ENCODE peak calls at places on chromosomes 16 and 17, in eight cellular contexts. One of them, this sample, is unnamed.

GRCh38 chr16:75097191-75097761 is 19.3 kb downstream of the LDHD start:
- DNase-seq in left ventricle myocardium inferior: no peak
- DNase-seq in PC-9: no peak
- DNase-seq in activated CD8-positive, alpha-beta T cell treated with anti-CD3 and anti-CD28 coated beads for 36 hours: no peak
- DNase-seq in nephron progenitor cell: no peak
- DNase-seq in adrenal gland: no peak
- DNase-seq in fibroblast of the aortic adventitia: no peak
- DNase-seq in mammary epithelial cell: no peak
- DNase-seq in this sample: no peak

GRCh38 chr17:9217151-9218067 is 196.1 kb downstream of the NTN1 start:
- DNase-seq in left ventricle myocardium inferior: no peak
- DNase-seq in PC-9: peak
- DNase-seq in activated CD8-positive, alpha-beta T cell treated with anti-CD3 and anti-CD28 coated beads for 36 hours: no peak
- DNase-seq in nephron progenitor cell: no peak
- DNase-seq in adrenal gland: no peak
- DNase-seq in fibroblast of the aortic adventitia: peak
- DNase-seq in mammary epithelial cell: peak
- DNase-seq in this sample: no peak

GRCh38 chr17:15442316-15443185 is 24.9 kb downstream of the CDRT4 start:
- DNase-seq in left ventricle myocardium inferior: no peak
- DNase-seq in PC-9: no peak
- DNase-seq in activated CD8-positive, alpha-beta T cell treated with anti-CD3 and anti-CD28 coated beads for 36 hours: no peak
- DNase-seq in nephron progenitor cell: no peak
- DNase-seq in adrenal gland: no peak
- DNase-seq in fibroblast of the aortic adventitia: no peak
- DNase-seq in mammary epithelial cell: no peak
- DNase-seq in this sample: no peak

GRCh38 chr16:88318091-88318494 is 64.7 kb upstream of the ZNF469 start:
- DNase-seq in left ventricle myocardium inferior: no peak
- DNase-seq in PC-9: no peak
- DNase-seq in activated CD8-positive, alpha-beta T cell treated with anti-CD3 and anti-CD28 coated beads for 36 hours: no peak
- DNase-seq in nephron progenitor cell: no peak
- DNase-seq in adrenal gland: no peak
- DNase-seq in fibroblast of the aortic adventitia: no peak
- DNase-seq in mammary epithelial cell: no peak
- DNase-seq in this sample: no peak

GRCh38 chr17:54780238-54780637 is 120.4 kb upstream of the TOM1L1 start:
- DNase-seq in left ventricle myocardium inferior: no peak
- DNase-seq in PC-9: no peak
- DNase-seq in activated CD8-positive, alpha-beta T cell treated with anti-CD3 and anti-CD28 coated beads for 36 hours: no peak
- DNase-seq in nephron progenitor cell: no peak
- DNase-seq in adrenal gland: no peak
- DNase-seq in fibroblast of the aortic adventitia: no peak
- DNase-seq in mammary epithelial cell: no peak
- DNase-seq in this sample: no peak

GRCh38 chr16:86772231-86772510 is 193.8 kb downstream of the FOXL1 start:
- DNase-seq in left ventricle myocardium inferior: no peak
- DNase-seq in PC-9: no peak
- DNase-seq in activated CD8-positive, alpha-beta T cell treated with anti-CD3 and anti-CD28 coated beads for 36 hours: no peak
- DNase-seq in nephron progenitor cell: no peak
- DNase-seq in adrenal gland: no peak
- DNase-seq in fibroblast of the aortic adventitia: no peak
- DNase-seq in mammary epithelial cell: peak
- DNase-seq in this sample: no peak

GRCh38 chr17:39679521-39680192 is 8.2 kb downstream of the PGAP3 start:
- DNase-seq in left ventricle myocardium inferior: peak
- DNase-seq in PC-9: no peak
- DNase-seq in activated CD8-positive, alpha-beta T cell treated with anti-CD3 and anti-CD28 coated beads for 36 hours: peak
- DNase-seq in nephron progenitor cell: no peak
- DNase-seq in adrenal gland: no peak
- DNase-seq in fibroblast of the aortic adventitia: no peak
- DNase-seq in mammary epithelial cell: no peak
- DNase-seq in this sample: peak

GRCh38 chr16:30977502-30977901 is 7.5 kb upstream of the HSD3B7 start:
- DNase-seq in left ventricle myocardium inferior: no peak
- DNase-seq in PC-9: peak
- DNase-seq in activated CD8-positive, alpha-beta T cell treated with anti-CD3 and anti-CD28 coated beads for 36 hours: peak
- DNase-seq in nephron progenitor cell: no peak
- DNase-seq in adrenal gland: no peak
- DNase-seq in fibroblast of the aortic adventitia: no peak
- DNase-seq in mammary epithelial cell: no peak
- DNase-seq in this sample: no peak

GRCh38 chr16:23852794-23853562 is 17.2 kb downstream of the PRKCB start:
- DNase-seq in left ventricle myocardium inferior: no peak
- DNase-seq in PC-9: no peak
- DNase-seq in activated CD8-positive, alpha-beta T cell treated with anti-CD3 and anti-CD28 coated beads for 36 hours: peak
- DNase-seq in nephron progenitor cell: no peak
- DNase-seq in adrenal gland: no peak
- DNase-seq in fibroblast of the aortic adventitia: no peak
- DNase-seq in mammary epithelial cell: no peak
- DNase-seq in this sample: no peak

GRCh38 chr17:59830007-59830630 is 62.6 kb downstream of the TUBD1 start:
- DNase-seq in left ventricle myocardium inferior: no peak
- DNase-seq in PC-9: peak
- DNase-seq in activated CD8-positive, alpha-beta T cell treated with anti-CD3 and anti-CD28 coated beads for 36 hours: peak
- DNase-seq in nephron progenitor cell: no peak
- DNase-seq in adrenal gland: peak
- DNase-seq in fibroblast of the aortic adventitia: peak
- DNase-seq in mammary epithelial cell: no peak
- DNase-seq in this sample: no peak

GRCh38 chr16:50538411-50539052 is 9.7 kb upstream of the NKD1 start:
- DNase-seq in left ventricle myocardium inferior: no peak
- DNase-seq in PC-9: peak
- DNase-seq in activated CD8-positive, alpha-beta T cell treated with anti-CD3 and anti-CD28 coated beads for 36 hours: no peak
- DNase-seq in nephron progenitor cell: no peak
- DNase-seq in adrenal gland: no peak
- DNase-seq in fibroblast of the aortic adventitia: no peak
- DNase-seq in mammary epithelial cell: peak
- DNase-seq in this sample: no peak

GRCh38 chr16:29926675-29927522 is 873 bp upstream of the KCTD13 start:
- DNase-seq in left ventricle myocardium inferior: no peak
- DNase-seq in PC-9: no peak
- DNase-seq in activated CD8-positive, alpha-beta T cell treated with anti-CD3 and anti-CD28 coated beads for 36 hours: no peak
- DNase-seq in nephron progenitor cell: peak
- DNase-seq in adrenal gland: peak
- DNase-seq in fibroblast of the aortic adventitia: no peak
- DNase-seq in mammary epithelial cell: no peak
- DNase-seq in this sample: no peak

GRCh38 chr17:73274490-73274889 is 12.8 kb upstream of the CPSF4L start:
- DNase-seq in left ventricle myocardium inferior: no peak
- DNase-seq in PC-9: no peak
- DNase-seq in activated CD8-positive, alpha-beta T cell treated with anti-CD3 and anti-CD28 coated beads for 36 hours: no peak
- DNase-seq in nephron progenitor cell: no peak
- DNase-seq in adrenal gland: no peak
- DNase-seq in fibroblast of the aortic adventitia: no peak
- DNase-seq in mammary epithelial cell: no peak
- DNase-seq in this sample: no peak

GRCh38 chr16:83856846-83857245 is 42.1 kb upstream of the MLYCD start:
- DNase-seq in left ventricle myocardium inferior: no peak
- DNase-seq in PC-9: no peak
- DNase-seq in activated CD8-positive, alpha-beta T cell treated with anti-CD3 and anti-CD28 coated beads for 36 hours: no peak
- DNase-seq in nephron progenitor cell: no peak
- DNase-seq in adrenal gland: no peak
- DNase-seq in fibroblast of the aortic adventitia: no peak
- DNase-seq in mammary epithelial cell: no peak
- DNase-seq in this sample: no peak

GRCh38 chr17:3447625-3448024 is 14.0 kb upstream of the OR1E2 start:
- DNase-seq in left ventricle myocardium inferior: no peak
- DNase-seq in PC-9: no peak
- DNase-seq in activated CD8-positive, alpha-beta T cell treated with anti-CD3 and anti-CD28 coated beads for 36 hours: peak
- DNase-seq in nephron progenitor cell: no peak
- DNase-seq in adrenal gland: no peak
- DNase-seq in fibroblast of the aortic adventitia: no peak
- DNase-seq in mammary epithelial cell: peak
- DNase-seq in this sample: no peak

GRCh38 chr17:61926831-61927210 is 961 bp downstream of the INTS2 start:
- DNase-seq in left ventricle myocardium inferior: no peak
- DNase-seq in PC-9: no peak
- DNase-seq in activated CD8-positive, alpha-beta T cell treated with anti-CD3 and anti-CD28 coated beads for 36 hours: no peak
- DNase-seq in nephron progenitor cell: no peak
- DNase-seq in adrenal gland: no peak
- DNase-seq in fibroblast of the aortic adventitia: peak
- DNase-seq in mammary epithelial cell: no peak
- DNase-seq in this sample: no peak

GRCh38 chr16:8614435-8615029 is 7.0 kb upstream of the METTL22 start:
- DNase-seq in left ventricle myocardium inferior: no peak
- DNase-seq in PC-9: no peak
- DNase-seq in activated CD8-positive, alpha-beta T cell treated with anti-CD3 and anti-CD28 coated beads for 36 hours: no peak
- DNase-seq in nephron progenitor cell: no peak
- DNase-seq in adrenal gland: no peak
- DNase-seq in fibroblast of the aortic adventitia: no peak
- DNase-seq in mammary epithelial cell: no peak
- DNase-seq in this sample: no peak

GRCh38 chr17:75087558-75088453 is at the start of gene SLC16A5:
- DNase-seq in left ventricle myocardium inferior: peak
- DNase-seq in PC-9: peak
- DNase-seq in activated CD8-positive, alpha-beta T cell treated with anti-CD3 and anti-CD28 coated beads for 36 hours: peak
- DNase-seq in nephron progenitor cell: peak
- DNase-seq in adrenal gland: peak
- DNase-seq in fibroblast of the aortic adventitia: peak
- DNase-seq in mammary epithelial cell: peak
- DNase-seq in this sample: peak

GRCh38 chr17:30586818-30587595 is 109.8 kb downstream of the GOSR1 start:
- DNase-seq in left ventricle myocardium inferior: no peak
- DNase-seq in PC-9: peak
- DNase-seq in activated CD8-positive, alpha-beta T cell treated with anti-CD3 and anti-CD28 coated beads for 36 hours: peak
- DNase-seq in nephron progenitor cell: no peak
- DNase-seq in adrenal gland: no peak
- DNase-seq in fibroblast of the aortic adventitia: peak
- DNase-seq in mammary epithelial cell: peak
- DNase-seq in this sample: no peak

GRCh38 chr17:36777118-36777517 is 160.2 kb upstream of the LHX1 start:
- DNase-seq in left ventricle myocardium inferior: no peak
- DNase-seq in PC-9: peak
- DNase-seq in activated CD8-positive, alpha-beta T cell treated with anti-CD3 and anti-CD28 coated beads for 36 hours: no peak
- DNase-seq in nephron progenitor cell: peak
- DNase-seq in adrenal gland: no peak
- DNase-seq in fibroblast of the aortic adventitia: peak
- DNase-seq in mammary epithelial cell: no peak
- DNase-seq in this sample: no peak

GRCh38 chr17:61209524-61209923 is 190.1 kb upstream of the TBX2 start:
- DNase-seq in left ventricle myocardium inferior: no peak
- DNase-seq in PC-9: no peak
- DNase-seq in activated CD8-positive, alpha-beta T cell treated with anti-CD3 and anti-CD28 coated beads for 36 hours: no peak
- DNase-seq in nephron progenitor cell: no peak
- DNase-seq in adrenal gland: no peak
- DNase-seq in fibroblast of the aortic adventitia: no peak
- DNase-seq in mammary epithelial cell: no peak
- DNase-seq in this sample: no peak

DNA sequence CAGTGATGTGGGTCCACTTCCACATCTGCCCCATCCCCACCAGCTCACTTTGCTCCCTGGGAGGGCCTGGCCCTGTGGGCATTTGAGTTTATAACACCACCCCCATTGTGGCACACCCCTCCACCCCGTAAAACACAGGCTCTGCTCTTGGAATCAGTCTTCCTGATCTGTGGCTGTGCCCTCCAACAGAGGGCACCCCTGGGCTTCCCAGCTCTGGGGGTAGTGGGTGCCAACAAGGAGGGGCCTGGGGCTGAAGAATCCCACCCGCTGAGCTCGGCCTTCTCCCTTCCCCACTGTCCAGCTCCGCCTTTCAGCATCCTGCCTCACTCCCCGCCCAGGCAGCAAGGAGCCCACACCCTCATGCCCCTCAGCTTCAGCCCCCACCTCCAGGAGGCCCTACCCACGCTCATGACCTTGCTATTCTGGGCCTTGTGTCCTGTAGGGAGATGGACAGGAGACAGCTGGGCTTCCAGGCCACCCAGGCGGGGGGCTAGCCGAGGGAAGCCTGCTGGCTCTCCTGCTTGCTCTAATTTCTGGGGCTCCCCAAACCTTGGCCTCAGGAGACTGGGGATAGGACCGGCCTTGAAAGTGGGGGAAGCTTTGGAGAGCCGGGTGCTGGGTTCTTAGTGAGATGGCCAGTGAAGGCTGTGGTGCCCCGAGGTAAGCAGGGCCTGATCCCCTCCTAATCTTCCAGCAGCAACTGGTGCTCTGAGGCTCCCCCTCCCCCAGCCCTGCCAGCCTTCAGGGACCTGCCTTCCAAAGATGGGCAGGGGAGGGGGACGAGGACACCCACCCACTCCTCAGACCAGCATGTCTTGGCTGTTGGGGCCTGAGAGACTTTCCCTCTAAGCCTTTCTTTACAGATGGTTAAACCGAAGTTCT is 2.9 kb upstream of the ATP2A1 start:
- DNase-seq in left ventricle myocardium inferior: no peak
- DNase-seq in PC-9: no peak
- DNase-seq in activated CD8-positive, alpha-beta T cell treated with anti-CD3 and anti-CD28 coated beads for 36 hours: no peak
- DNase-seq in nephron progenitor cell: no peak
- DNase-seq in adrenal gland: no peak
- DNase-seq in fibroblast of the aortic adventitia: no peak
- DNase-seq in mammary epithelial cell: no peak
- DNase-seq in this sample: no peak
- TF ChIP-seq CTCF in left ventricle myocardium inferior: no peak
- TF ChIP-seq CTCF in PC-9: no peak
- TF ChIP-seq CTCF in activated CD8-positive, alpha-beta T cell treated with anti-CD3 and anti-CD28 coated beads for 36 hours: no peak
- TF ChIP-seq CTCF in nephron progenitor cell: no peak
- TF ChIP-seq CTCF in adrenal gland: no peak
- TF ChIP-seq CTCF in fibroblast of the aortic adventitia: no peak
- TF ChIP-seq CTCF in mammary epithelial cell: no peak
- TF ChIP-seq CTCF in this sample: no peak

DNA sequence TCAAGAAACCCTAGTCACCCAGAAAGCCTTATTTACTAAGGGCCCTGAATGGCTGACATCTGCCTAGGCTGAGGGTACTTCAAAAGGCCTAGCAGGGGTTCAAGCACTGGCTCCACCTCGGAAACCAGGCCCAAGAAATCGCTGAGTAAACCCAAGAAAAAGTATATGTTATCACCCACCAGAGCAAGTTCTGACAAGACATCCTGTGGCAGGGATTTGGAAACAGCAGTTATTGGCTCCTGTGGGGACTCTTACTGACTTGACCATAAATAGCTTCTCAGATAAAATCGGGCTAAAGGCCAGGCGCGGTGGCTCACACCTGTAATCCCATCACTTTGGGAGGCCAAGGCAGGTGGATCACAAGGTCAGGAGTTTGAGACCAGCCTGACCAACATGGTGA is 12.2 kb downstream of the ATP6V0D1 start:
- DNase-seq in left ventricle myocardium inferior: no peak
- DNase-seq in PC-9: no peak
- DNase-seq in activated CD8-positive, alpha-beta T cell treated with anti-CD3 and anti-CD28 coated beads for 36 hours: no peak
- DNase-seq in nephron progenitor cell: no peak
- DNase-seq in adrenal gland: no peak
- DNase-seq in fibroblast of the aortic adventitia: no peak
- DNase-seq in mammary epithelial cell: peak
- DNase-seq in this sample: no peak
- TF ChIP-seq CTCF in left ventricle myocardium inferior: no peak
- TF ChIP-seq CTCF in PC-9: no peak
- TF ChIP-seq CTCF in activated CD8-positive, alpha-beta T cell treated with anti-CD3 and anti-CD28 coated beads for 36 hours: no peak
- TF ChIP-seq CTCF in nephron progenitor cell: no peak
- TF ChIP-seq CTCF in adrenal gland: no peak
- TF ChIP-seq CTCF in fibroblast of the aortic adventitia: no peak
- TF ChIP-seq CTCF in mammary epithelial cell: no peak
- TF ChIP-seq CTCF in this sample: no peak

GRCh38 chr16:49338867-49339266 is 34.7 kb upstream of the C16orf78 start:
- DNase-seq in left ventricle myocardium inferior: no peak
- DNase-seq in PC-9: no peak
- DNase-seq in activated CD8-positive, alpha-beta T cell treated with anti-CD3 and anti-CD28 coated beads for 36 hours: no peak
- DNase-seq in nephron progenitor cell: no peak
- DNase-seq in adrenal gland: peak
- DNase-seq in fibroblast of the aortic adventitia: no peak
- DNase-seq in mammary epithelial cell: no peak
- DNase-seq in this sample: no peak
- TF ChIP-seq CTCF in left ventricle myocardium inferior: no peak
- TF ChIP-seq CTCF in PC-9: no peak
- TF ChIP-seq CTCF in activated CD8-positive, alpha-beta T cell treated with anti-CD3 and anti-CD28 coated beads for 36 hours: no peak
- TF ChIP-seq CTCF in nephron progenitor cell: no peak
- TF ChIP-seq CTCF in adrenal gland: no peak
- TF ChIP-seq CTCF in fibroblast of the aortic adventitia: no peak
- TF ChIP-seq CTCF in mammary epithelial cell: no peak
- TF ChIP-seq CTCF in this sample: no peak

GRCh38 chr16:11254913-11255736 is 879 bp downstream of the SOCS1 start:
- DNase-seq in left ventricle myocardium inferior: peak
- DNase-seq in PC-9: no peak
- DNase-seq in activated CD8-positive, alpha-beta T cell treated with anti-CD3 and anti-CD28 coated beads for 36 hours: peak
- DNase-seq in nephron progenitor cell: peak
- DNase-seq in adrenal gland: peak
- DNase-seq in fibroblast of the aortic adventitia: peak
- DNase-seq in mammary epithelial cell: peak
- DNase-seq in this sample: peak
- TF ChIP-seq CTCF in left ventricle myocardium inferior: no peak
- TF ChIP-seq CTCF in PC-9: no peak
- TF ChIP-seq CTCF in activated CD8-positive, alpha-beta T cell treated with anti-CD3 and anti-CD28 coated beads for 36 hours: no peak
- TF ChIP-seq CTCF in nephron progenitor cell: no peak
- TF ChIP-seq CTCF in adrenal gland: no peak
- TF ChIP-seq CTCF in fibroblast of the aortic adventitia: no peak
- TF ChIP-seq CTCF in mammary epithelial cell: no peak
- TF ChIP-seq CTCF in this sample: no peak

This sample was measured in Peyer's patch.